ENCODE peak calls at places on chromosomes 1 and 21, in four cellular contexts. E, N, M and F are unnamed samples.

GRCh38 chr1:169858467-169858866 is 35.2 kb downstream of the SCYL3 start:
- DNase-seq in E (no peak), N (no peak), M (no peak), F (no peak)

GRCh38 chr21:45560106-45561021 is 18.1 kb upstream of the SLC19A1 start:
- DNase-seq in E (no peak), N (no peak), M (no peak), F (no peak)

GRCh38 chr1:23751050-23751814 is 8.0 kb downstream of the ELOA start:
- DNase-seq in E (no peak), N (no peak), M (peak), F (peak)

GRCh38 chr1:83827731-83828130 is 171.2 kb downstream of the TTLL7 start:
- DNase-seq in E (no peak), N (no peak), M (no peak), F (no peak)

GRCh38 chr1:31111290-31111951 is 45.9 kb upstream of the PUM1 start:
- DNase-seq in E (no peak), N (no peak), M (peak), F (peak)

GRCh38 chr1:60615661-60616060 is 466.7 kb upstream of the NFIA start:
- DNase-seq in E (no peak), N (no peak), M (no peak), F (no peak)

GRCh38 chr1:87894041-87894440 is 565.4 kb downstream of the LMO4 start:
- DNase-seq in E (no peak), N (no peak), M (no peak), F (no peak)

GRCh38 chr1:176843352-176844297 is 320.9 kb downstream of the ASTN1 start:
- DNase-seq in E (peak), N (no peak), M (peak), F (peak)

GRCh38 chr1:35619237-35620121 is 21.8 kb downstream of the PSMB2 start:
- DNase-seq in E (no peak), N (no peak), M (no peak), F (no peak)

GRCh38 chr1:150017206-150017750 is 6.8 kb upstream of the OTUD7B start:
- DNase-seq in E (no peak), N (no peak), M (no peak), F (peak)

GRCh38 chr1:36537190-36537768 is 54.6 kb upstream of the CSF3R start:
- DNase-seq in E (no peak), N (no peak), M (no peak), F (no peak)

GRCh38 chr1:153794671-153795324 is 19.6 kb downstream of the SLC27A3 start:
- DNase-seq in E (no peak), N (no peak), M (peak), F (no peak)

GRCh38 chr21:29196021-29196663 is 65.7 kb downstream of the MAP3K7CL start:
- DNase-seq in E (no peak), N (peak), M (peak), F (peak)

GRCh38 chr1:44354268-44354839 is 703 bp downstream of the ERI3 start:
- DNase-seq in E (no peak), N (no peak), M (no peak), F (no peak)

GRCh38 chr1:206661161-206661820 is 23.4 kb upstream of the MAPKAPK2 start:
- DNase-seq in E (no peak), N (no peak), M (no peak), F (no peak)

GRCh38 chr1:240611619-240612490 is at the start of gene GREM2:
- DNase-seq in E (peak), N (peak), M (peak), F (peak)

GRCh38 chr1:88608139-88608943 is 75.7 kb upstream of the PKN2 start:
- DNase-seq in E (no peak), N (no peak), M (no peak), F (peak)